ENCODE peak calls at places on chromosome 11, in seven cellular contexts. D is PC-9; M is activated CD8-positive, alpha-beta memory T cell treated with anti-CD3 and anti-CD28 coated beads for 1 hour; C is HFFc6; K is SW 1271; T is GM10248; X is B cell. R is an unnamed sample.

GRCh38 chr11:17876827-17877226 is 136.0 kb downstream of the SERGEF start:
- DNase-seq in D (no peak), M (no peak), C (no peak), K (no peak), T (no peak), X (no peak), R (no peak)

GRCh38 chr11:70496591-70497535 is 98.5 kb downstream of the CTTN start:
- DNase-seq in D (no peak), M (no peak), C (no peak), K (no peak), T (no peak), X (no peak), R (no peak)

GRCh38 chr11:2588809-2589537 is 110.8 kb downstream of the KCNQ1OT1 start:
- DNase-seq in D (no peak), M (no peak), C (no peak), K (no peak), T (peak), X (peak), R (no peak)

GRCh38 chr11:68504432-68505066 is 44.0 kb downstream of the PPP6R3 start:
- DNase-seq in D (no peak), M (no peak), C (no peak), K (no peak), T (no peak), X (no peak), R (no peak)

GRCh38 chr11:57787920-57788716 is 26.5 kb downstream of the CTNND1 start:
- DNase-seq in D (no peak), M (no peak), C (no peak), K (no peak), T (peak), X (no peak), R (no peak)

GRCh38 chr11:19251577-19251976 is 10.8 kb upstream of the E2F8 start:
- DNase-seq in D (no peak), M (no peak), C (no peak), K (no peak), T (no peak), X (no peak), R (no peak)

GRCh38 chr11:13784848-13785247 is 116.4 kb downstream of the FAR1 start:
- DNase-seq in D (no peak), M (no peak), C (no peak), K (no peak), T (no peak), X (no peak), R (no peak)

GRCh38 chr11:58688779-58689503 is 42.8 kb downstream of the GLYAT start:
- DNase-seq in D (no peak), M (no peak), C (peak), K (no peak), T (no peak), X (no peak), R (no peak)

GRCh38 chr11:20226936-20227335 is 66.7 kb upstream of the DBX1 start:
- DNase-seq in D (no peak), M (no peak), C (peak), K (no peak), T (no peak), X (no peak), R (no peak)

GRCh38 chr11:65260756-65261590 is 789 bp upstream of the POLA2 start:
- DNase-seq in D (no peak), M (no peak), C (no peak), K (no peak), T (no peak), X (no peak), R (no peak)

GRCh38 chr11:97502201-97502600 is 1112.4 kb downstream of the JRKL start:
- DNase-seq in D (no peak), M (no peak), C (no peak), K (no peak), T (no peak), X (no peak), R (peak)

GRCh38 chr11:12075822-12076821 is 34.3 kb upstream of the MICAL2 start:
- DNase-seq in D (peak), M (no peak), C (peak), K (no peak), T (no peak), X (no peak), R (peak)

GRCh38 chr11:774873-775592 is 2.3 kb downstream of the GATD1 start:
- DNase-seq in D (peak), M (no peak), C (no peak), K (no peak), T (no peak), X (no peak), R (peak)

GRCh38 chr11:90235536-90235935 is 12.7 kb upstream of the CHORDC1 start:
- DNase-seq in D (no peak), M (no peak), C (no peak), K (no peak), T (no peak), X (no peak), R (no peak)

GRCh38 chr11:116312560-116313340 is 460.0 kb downstream of the BUD13 start:
- DNase-seq in D (peak), M (no peak), C (no peak), K (no peak), T (no peak), X (no peak), R (peak)

GRCh38 chr11:100932474-100933100 is 197.0 kb downstream of the PGR start:
- DNase-seq in D (no peak), M (no peak), C (peak), K (peak), T (peak), X (peak), R (peak)

GRCh38 chr11:68583047-68583446 is 101.3 kb upstream of the GAL start:
- DNase-seq in D (no peak), M (no peak), C (peak), K (no peak), T (no peak), X (no peak), R (peak)

GRCh38 chr11:46119352-46120216 is 1.7 kb downstream of the PHF21A start:
- DNase-seq in D (peak), M (no peak), C (peak), K (peak), T (peak), X (peak), R (peak)

GRCh38 chr11:32231909-32232493 is 141.1 kb downstream of the RCN1 start:
- DNase-seq in D (peak), M (no peak), C (peak), K (peak), T (peak), X (no peak), R (peak)

GRCh38 chr11:44708063-44708462 is 18.7 kb upstream of the TSPAN18 start:
- DNase-seq in D (no peak), M (no peak), C (no peak), K (no peak), T (no peak), X (no peak), R (peak)

GRCh38 chr11:71199226-71199815 is 53.1 kb downstream of the SHANK2 start:
- DNase-seq in D (no peak), M (no peak), C (no peak), K (no peak), T (no peak), X (no peak), R (no peak)

GRCh38 chr11:66344550-66345315 is at the start of gene BRMS1:
- DNase-seq in D (peak), M (peak), C (peak), K (peak), T (peak), X (peak), R (peak)

GRCh38 chr11:58616594-58616993 is 5.9 kb upstream of the CNTF start:
- DNase-seq in D (no peak), M (no peak), C (peak), K (no peak), T (no peak), X (no peak), R (peak)

GRCh38 chr11:5004429-5005274 is 10.0 kb downstream of the OR51L1 start:
- DNase-seq in D (peak), M (no peak), C (peak), K (peak), T (peak), X (no peak), R (peak)

GRCh38 chr11:36532908-36533601 is 23.0 kb upstream of the TRAF6 start:
- DNase-seq in D (no peak), M (no peak), C (no peak), K (no peak), T (no peak), X (no peak), R (no peak)

GRCh38 chr11:1829039-1829820 is 5.6 kb upstream of the SYT8 start:
- DNase-seq in D (peak), M (no peak), C (peak), K (peak), T (no peak), X (no peak), R (peak)

GRCh38 chr11:130000552-130001176 is 2.0 kb downstream of the PRDM10 start:
- DNase-seq in D (no peak), M (no peak), C (no peak), K (no peak), T (no peak), X (no peak), R (no peak)

GRCh38 chr11:820655-821512 is 2.2 kb downstream of the PNPLA2 start:
- DNase-seq in D (peak), M (no peak), C (peak), K (peak), T (no peak), X (no peak), R (peak)

GRCh38 chr11:67452141-67452952 is at the start of gene GPR152:
- DNase-seq in D (no peak), M (no peak), C (no peak), K (no peak), T (no peak), X (peak), R (no peak)

GRCh38 chr11:62201376-62201775 is 7.1 kb upstream of the SCGB2A1 start:
- DNase-seq in D (peak), M (no peak), C (no peak), K (no peak), T (no peak), X (no peak), R (no peak)

GRCh38 chr11:131326829-131327228 is 43.6 kb upstream of the NTM start:
- DNase-seq in D (no peak), M (no peak), C (no peak), K (no peak), T (no peak), X (no peak), R (no peak)

GRCh38 chr11:112279901-112280267 is 19.2 kb upstream of the PLET1 start:
- DNase-seq in D (peak), M (peak), C (no peak), K (peak), T (peak), X (peak), R (peak)

GRCh38 chr11:67409261-67409666 is 5.4 kb downstream of the TBC1D10C start:
- DNase-seq in D (no peak), M (no peak), C (no peak), K (no peak), T (peak), X (peak), R (no peak)

GRCh38 chr11:13277719-13278619 is at the start of gene BMAL1:
- DNase-seq in D (peak), M (no peak), C (no peak), K (no peak), T (peak), X (peak), R (peak)

R was measured in cardiac fibroblast.